ENCODE peak calls at places on chromosomes 1 and 21, in six cellular contexts. H is mucosa of descending colon, F is WTC11, K is endothelial cell, Y is AG04450, M is cardiac muscle cell. J is an unnamed sample.

GRCh38 chr1:109274533-109275476 is 8.1 kb downstream of the PSRC1 start:
- DNase-seq in Y (no peak), F (no peak), H (peak; percentile 51), M (no peak), K (no peak), J (no peak)

GRCh38 chr1:62386351-62387121 is 50.3 kb upstream of the USP1 start:
- DNase-seq in F (no peak), Y (no peak), H (no peak), K (no peak), M (peak; percentile 67), J (no peak)

GRCh38 chr1:83836543-83836942 is 162.4 kb downstream of the TTLL7 start:
- DNase-seq in M (no peak), Y (no peak), H (no peak), F (no peak), K (no peak), J (no peak)

GRCh38 chr1:152125834-152126443 is 10.7 kb upstream of the TCHH start:
- DNase-seq in M (no peak), Y (no peak), H (no peak), K (no peak), F (no peak), J (no peak)

GRCh38 chr1:158527190-158527815 is 26.9 kb downstream of the OR6Y1 start:
- DNase-seq in K (peak; percentile 31), Y (peak; percentile 39), F (no peak), H (no peak), M (peak; percentile 51), J (no peak)

GRCh38 chr1:150760003-150760402 is 5.6 kb downstream of the CTSS start:
- DNase-seq in F (no peak), H (no peak), Y (no peak), M (no peak), K (no peak), J (no peak)

GRCh38 chr1:199867601-199868000 is 159.9 kb upstream of the NR5A2 start:
- DNase-seq in Y (no peak), K (peak; percentile 8), M (peak; percentile 29), F (no peak), H (no peak), J (no peak)

GRCh38 chr21:43825936-43826622 is 36.7 kb downstream of the RRP1 start:
- DNase-seq in M (no peak), Y (no peak), F (peak; percentile 54), K (no peak), H (no peak), J (no peak)

GRCh38 chr1:162587761-162588260 is 26.3 kb downstream of the UAP1 start:
- DNase-seq in F (no peak), Y (no peak), H (no peak), M (no peak), K (no peak), J (no peak)

GRCh38 chr21:37915941-37916794 is at the start of gene KCNJ6:
- DNase-seq in K (peak; percentile 89), H (peak; percentile 38), Y (no peak), M (peak; percentile 50), F (peak; percentile 87), J (no peak)

GRCh38 chr21:41370840-41371697 is 9.2 kb downstream of the MX2 start:
- DNase-seq in H (no peak), F (no peak), M (peak; percentile 26), K (no peak), Y (no peak), J (no peak)

GRCh38 chr1:192654607-192655389 is 18.9 kb downstream of the RGS13 start:
- DNase-seq in M (peak; percentile 38), K (no peak), Y (no peak), H (no peak), F (no peak), J (no peak)

GRCh38 chr1:40450491-40451237 is 388 bp downstream of the ZFP69B start:
- DNase-seq in H (peak; percentile 44), Y (peak; percentile 45), F (no peak), K (no peak), M (peak; percentile 62), J (peak; percentile 21)

GRCh38 chr1:192786617-192787016 is 22.2 kb upstream of the RGS2 start:
- DNase-seq in K (no peak), Y (no peak), H (no peak), F (no peak), M (no peak), J (no peak)

GRCh38 chr1:24228312-24228711 is 41.2 kb upstream of the IFNLR1 start:
- DNase-seq in M (no peak), H (no peak), F (no peak), Y (no peak), K (no peak), J (no peak)

GRCh38 chr1:96980448-96980847 is 258.9 kb downstream of the PTBP2 start:
- DNase-seq in Y (no peak), M (no peak), K (no peak), F (no peak), H (no peak), J (no peak)

DNA sequence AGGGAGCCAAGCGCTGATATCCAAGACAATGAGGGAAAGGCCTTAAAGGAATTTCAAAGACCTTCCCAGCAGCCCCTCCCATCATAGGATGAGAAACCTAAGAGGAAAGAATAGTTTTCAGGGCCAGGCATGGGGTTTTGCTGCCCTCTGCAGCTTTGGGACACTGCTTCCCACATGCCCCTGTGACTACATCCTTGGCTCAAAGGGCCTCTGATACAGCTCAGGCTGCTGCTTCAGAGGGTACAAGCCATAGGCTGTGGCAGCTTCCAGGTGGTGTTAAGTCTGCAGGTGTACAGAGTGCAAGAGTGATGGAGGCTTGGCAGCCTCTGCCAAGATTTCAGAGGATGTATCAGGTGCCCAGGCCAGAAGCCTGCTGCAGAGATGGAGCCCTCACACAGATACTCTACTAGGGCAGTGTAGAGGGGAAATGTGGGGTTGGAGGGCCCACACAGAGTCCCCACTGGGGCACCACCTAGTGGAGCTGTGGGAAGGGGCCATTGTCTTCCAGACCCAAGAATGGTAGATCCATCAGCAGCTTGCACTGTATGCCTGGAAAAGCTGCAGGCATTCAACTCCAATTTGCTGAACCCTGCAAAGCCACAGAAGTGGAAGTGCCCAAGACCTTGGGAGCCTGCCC is 125.8 kb downstream of the SLC45A1 start:
- DNase-seq in M (peak; percentile 50), K (no peak), H (no peak), Y (no peak), F (peak; percentile 73), J (no peak)
- TF ChIP-seq CTCF in M (peak; percentile 24), K (no peak), H (no peak), Y (peak; percentile 15), F (peak; percentile 41), J (no peak)

GRCh38 chr1:179775009-179775408 is 31.9 kb downstream of the FAM163A start:
- DNase-seq in H (no peak), Y (no peak), M (no peak), K (no peak), F (no peak), J (no peak)

GRCh38 chr1:179774033-179774432 is 30.9 kb downstream of the FAM163A start:
- DNase-seq in H (no peak), Y (no peak), M (no peak), F (no peak), K (no peak), J (no peak)

GRCh38 chr1:179773264-179773663 is 30.2 kb downstream of the FAM163A start:
- DNase-seq in H (no peak), K (no peak), M (no peak), F (no peak), Y (no peak), J (no peak)

GRCh38 chr1:179770887-179771502 is 27.9 kb downstream of the FAM163A start:
- DNase-seq in H (no peak), Y (no peak), M (peak; percentile 45), F (no peak), K (no peak), J (no peak)

DNA sequence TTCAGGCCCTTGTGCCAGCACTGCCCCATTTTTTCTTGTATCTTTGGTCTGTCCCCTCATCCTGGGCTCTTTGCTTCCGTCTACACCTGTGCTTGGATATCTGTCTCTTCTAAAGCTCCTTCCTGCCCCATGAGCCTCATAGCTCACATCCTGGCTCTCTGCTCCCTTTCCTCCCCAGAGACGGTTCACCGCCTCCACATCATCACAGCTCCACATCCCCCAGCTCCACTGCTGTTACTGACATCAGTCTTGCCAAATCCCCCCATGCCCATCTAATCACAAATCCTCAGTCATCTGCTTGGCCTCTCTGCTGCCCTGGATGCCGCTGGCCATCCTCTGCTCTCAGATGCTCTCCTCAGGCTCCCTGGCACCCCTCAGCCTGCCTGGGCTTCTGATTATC is 28.4 kb downstream of the FAM163A start:
- DNase-seq in K (no peak), F (no peak), Y (no peak), M (no peak), H (no peak), J (no peak)
- TF ChIP-seq CTCF in K (no peak), F (no peak), Y (no peak), M (no peak), H (no peak), J (no peak)

GRCh38 chr1:113072141-113072756 is 749 bp upstream of the LRIG2 start:
- DNase-seq in H (no peak), Y (no peak), F (no peak), K (no peak), M (no peak), J (no peak)

GRCh38 chr1:113074237-113074636 is 1.2 kb downstream of the LRIG2 start:
- DNase-seq in K (no peak), M (no peak), F (no peak), Y (no peak), H (no peak), J (no peak)

GRCh38 chr1:113072757-113073456 is at the start of gene LRIG2:
- DNase-seq in Y (peak; percentile 92), H (peak; percentile 99), K (peak; percentile 95), F (peak; percentile 100), M (peak; percentile 98), J (peak; percentile 97)

DNA sequence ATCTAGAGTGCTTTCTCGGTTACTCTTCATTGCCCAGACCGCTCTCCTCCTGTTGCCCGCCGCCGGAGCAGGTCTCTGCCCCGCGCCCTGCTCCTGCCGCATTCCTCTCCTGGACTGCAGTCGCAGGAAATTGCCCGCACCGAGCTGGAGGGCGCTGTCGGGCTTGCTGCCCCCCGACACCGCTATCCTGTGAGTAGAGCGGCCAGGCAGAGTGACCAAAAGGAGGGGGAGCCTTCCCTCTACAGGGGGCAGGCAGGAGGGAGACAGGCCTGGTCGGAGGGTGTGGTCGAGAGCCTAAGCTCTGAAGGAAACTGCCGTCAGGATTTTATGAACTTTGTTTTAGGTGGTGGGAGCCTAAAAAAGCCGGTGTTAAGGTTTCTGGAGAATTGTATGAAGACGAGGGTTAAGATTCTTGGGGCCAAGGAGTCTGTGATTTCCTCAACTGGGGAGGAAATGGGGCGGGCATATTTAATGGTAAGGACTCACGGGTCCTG is 506 bp downstream of the LRIG2 start:
- DNase-seq in F (peak; percentile 81), K (peak; percentile 74), M (peak; percentile 62), H (peak; percentile 80), Y (peak; percentile 15), J (peak; percentile 75)
- TF ChIP-seq CTCF in F (no peak), K (no peak), M (peak; percentile 58), H (peak; percentile 18), Y (peak; percentile 54), J (peak; percentile 22)

DNA sequence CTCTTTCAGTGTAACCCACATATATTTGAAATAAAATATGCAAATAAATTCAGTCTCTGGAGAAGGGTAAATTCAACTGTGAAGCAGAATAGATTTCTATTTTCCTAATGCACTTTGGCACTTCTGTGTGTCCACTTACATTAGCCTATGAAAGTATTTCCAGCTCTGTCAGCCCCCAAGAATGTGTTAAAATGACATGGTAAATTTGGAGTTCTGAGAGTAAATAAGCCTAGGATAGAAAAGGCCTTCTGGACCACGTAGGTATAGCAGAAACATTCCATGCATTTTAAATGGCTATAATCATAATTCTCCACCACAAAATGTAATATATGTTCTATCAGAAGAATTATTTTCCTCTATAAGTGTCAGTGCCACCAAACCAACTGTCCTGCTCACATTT is 276.2 kb downstream of the NEGR1 start:
- DNase-seq in Y (no peak), K (no peak), M (no peak), F (no peak), H (no peak), J (no peak)
- TF ChIP-seq CTCF in Y (no peak), K (no peak), M (no peak), F (no peak), H (no peak), J (no peak)

GRCh38 chr1:155688318-155689121 is at the start of the genes DAP3 and YY1AP1:
- DNase-seq in F (peak; percentile 80), H (peak; percentile 95), Y (peak; percentile 55), M (peak; percentile 94), K (peak; percentile 84), J (peak; percentile 56)
- TF ChIP-seq CTCF in F (no peak), H (no peak), Y (no peak), M (no peak), K (no peak), J (peak; percentile 33)

J was measured in ascending aorta.